ENCODE peak calls at places on chromosomes 1 and 21, in six cellular contexts. One of them, this sample, is unnamed.

GRCh38 chr1:113891631-113892220 is 4.3 kb upstream of the BCL2L15 start:
- DNase-seq in IMR-90: no peak
- DNase-seq in mesendoderm: no peak
- DNase-seq in mesenchymal stem cell: no peak
- DNase-seq in H1: no peak
- DNase-seq in trophoblast cell: no peak
- DNase-seq in this sample: no peak

GRCh38 chr1:161738627-161739287 is 10.8 kb upstream of the DUSP12 start:
- DNase-seq in IMR-90: peak
- DNase-seq in mesendoderm: peak
- DNase-seq in mesenchymal stem cell: peak
- DNase-seq in H1: no peak
- DNase-seq in trophoblast cell: peak
- DNase-seq in this sample: no peak

GRCh38 chr1:73813726-73814125 is 384.2 kb downstream of the LRRIQ3 start:
- DNase-seq in IMR-90: no peak
- DNase-seq in mesendoderm: no peak
- DNase-seq in mesenchymal stem cell: no peak
- DNase-seq in H1: no peak
- DNase-seq in trophoblast cell: no peak
- DNase-seq in this sample: no peak

GRCh38 chr1:211609120-211610024 is 30.4 kb upstream of the SLC30A1 start:
- DNase-seq in IMR-90: peak
- DNase-seq in mesendoderm: no peak
- DNase-seq in mesenchymal stem cell: no peak
- DNase-seq in H1: no peak
- DNase-seq in trophoblast cell: no peak
- DNase-seq in this sample: no peak

GRCh38 chr1:94922756-94923465 is 4.0 kb downstream of the CNN3 start:
- DNase-seq in IMR-90: peak
- DNase-seq in mesendoderm: no peak
- DNase-seq in mesenchymal stem cell: peak
- DNase-seq in H1: no peak
- DNase-seq in trophoblast cell: peak
- DNase-seq in this sample: no peak

GRCh38 chr1:183061194-183061593 is 38.0 kb downstream of the LAMC1 start:
- DNase-seq in IMR-90: no peak
- DNase-seq in mesendoderm: no peak
- DNase-seq in mesenchymal stem cell: peak
- DNase-seq in H1: no peak
- DNase-seq in trophoblast cell: no peak
- DNase-seq in this sample: no peak

GRCh38 chr1:234731371-234732085 is 121.5 kb upstream of the IRF2BP2 start:
- DNase-seq in IMR-90: peak
- DNase-seq in mesendoderm: no peak
- DNase-seq in mesenchymal stem cell: peak
- DNase-seq in H1: no peak
- DNase-seq in trophoblast cell: peak
- DNase-seq in this sample: no peak

GRCh38 chr1:172400073-172400737 is 20.3 kb upstream of the C1orf105 start:
- DNase-seq in IMR-90: no peak
- DNase-seq in mesendoderm: peak
- DNase-seq in mesenchymal stem cell: peak
- DNase-seq in H1: no peak
- DNase-seq in trophoblast cell: no peak
- DNase-seq in this sample: no peak

GRCh38 chr1:151881479-151881878 is 27.8 kb downstream of the THEM4 start:
- DNase-seq in IMR-90: no peak
- DNase-seq in mesendoderm: no peak
- DNase-seq in mesenchymal stem cell: no peak
- DNase-seq in H1: no peak
- DNase-seq in trophoblast cell: no peak
- DNase-seq in this sample: no peak

GRCh38 chr1:40704817-40705733 is 13.6 kb downstream of the NFYC start:
- DNase-seq in IMR-90: no peak
- DNase-seq in mesendoderm: no peak
- DNase-seq in mesenchymal stem cell: no peak
- DNase-seq in H1: no peak
- DNase-seq in trophoblast cell: no peak
- DNase-seq in this sample: no peak

GRCh38 chr1:3629561-3630160 is 4.8 kb downstream of the TPRG1L start:
- DNase-seq in IMR-90: no peak
- DNase-seq in mesendoderm: no peak
- DNase-seq in mesenchymal stem cell: no peak
- DNase-seq in H1: no peak
- DNase-seq in trophoblast cell: no peak
- DNase-seq in this sample: no peak

GRCh38 chr1:246428542-246429308 is 78.4 kb downstream of the SMYD3 start:
- DNase-seq in IMR-90: peak
- DNase-seq in mesendoderm: peak
- DNase-seq in mesenchymal stem cell: peak
- DNase-seq in H1: no peak
- DNase-seq in trophoblast cell: peak
- DNase-seq in this sample: no peak

GRCh38 chr1:246425895-246426294 is 81.2 kb downstream of the SMYD3 start:
- DNase-seq in IMR-90: no peak
- DNase-seq in mesendoderm: no peak
- DNase-seq in mesenchymal stem cell: no peak
- DNase-seq in H1: no peak
- DNase-seq in trophoblast cell: no peak
- DNase-seq in this sample: no peak

GRCh38 chr1:246425139-246425794 is 81.8 kb downstream of the SMYD3 start:
- DNase-seq in IMR-90: no peak
- DNase-seq in mesendoderm: no peak
- DNase-seq in mesenchymal stem cell: no peak
- DNase-seq in H1: no peak
- DNase-seq in trophoblast cell: no peak
- DNase-seq in this sample: no peak

DNA sequence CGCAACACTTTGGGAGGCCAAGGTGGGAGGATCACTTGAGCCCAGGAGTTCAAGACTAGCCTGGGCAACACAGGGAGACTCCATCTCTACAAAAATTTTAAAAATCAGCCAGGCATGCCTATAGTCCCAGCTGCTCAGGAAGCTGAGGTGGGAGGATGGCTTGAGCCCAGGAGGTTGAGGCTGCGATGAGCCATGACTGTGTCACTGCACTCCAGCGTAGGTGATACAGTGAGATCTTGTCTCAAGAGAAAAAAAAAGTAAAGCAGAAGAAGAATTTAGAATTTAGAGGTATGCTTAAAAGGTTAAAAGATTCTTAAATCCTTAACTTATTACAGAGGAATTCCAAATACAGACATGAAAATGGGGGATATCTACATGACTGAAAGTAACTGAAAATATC is 79.5 kb downstream of the SMYD3 start:
- DNase-seq in IMR-90: peak
- DNase-seq in mesendoderm: no peak
- DNase-seq in mesenchymal stem cell: no peak
- DNase-seq in H1: no peak
- DNase-seq in trophoblast cell: peak
- DNase-seq in this sample: no peak
- H3K4me3 ChIP-seq in IMR-90: no peak
- H3K4me3 ChIP-seq in mesendoderm: no peak
- H3K4me3 ChIP-seq in mesenchymal stem cell: no peak
- H3K4me3 ChIP-seq in H1: no peak
- H3K4me3 ChIP-seq in trophoblast cell: no peak
- H3K4me3 ChIP-seq in this sample: no peak

GRCh38 chr1:37437058-37437457 is 37.3 kb upstream of the ZC3H12A start:
- DNase-seq in IMR-90: no peak
- DNase-seq in mesendoderm: no peak
- DNase-seq in mesenchymal stem cell: no peak
- DNase-seq in H1: no peak
- DNase-seq in trophoblast cell: no peak
- DNase-seq in this sample: no peak
- H4K8ac ChIP-seq in IMR-90: no peak
- H4K8ac ChIP-seq in mesendoderm: no peak
- H4K8ac ChIP-seq in mesenchymal stem cell: no peak
- H4K8ac ChIP-seq in H1: no peak
- H4K8ac ChIP-seq in trophoblast cell: no peak
- H4K8ac ChIP-seq in this sample: no peak

GRCh38 chr1:246320286-246320685 is 186.8 kb downstream of the SMYD3 start:
- DNase-seq in IMR-90: peak
- DNase-seq in mesendoderm: no peak
- DNase-seq in mesenchymal stem cell: peak
- DNase-seq in H1: no peak
- DNase-seq in trophoblast cell: no peak
- DNase-seq in this sample: no peak

GRCh38 chr1:246318622-246319021 is 188.5 kb downstream of the SMYD3 start:
- DNase-seq in IMR-90: no peak
- DNase-seq in mesendoderm: no peak
- DNase-seq in mesenchymal stem cell: no peak
- DNase-seq in H1: no peak
- DNase-seq in trophoblast cell: no peak
- DNase-seq in this sample: no peak

GRCh38 chr1:246317291-246317690 is 189.8 kb downstream of the SMYD3 start:
- DNase-seq in IMR-90: no peak
- DNase-seq in mesendoderm: peak
- DNase-seq in mesenchymal stem cell: peak
- DNase-seq in H1: no peak
- DNase-seq in trophoblast cell: no peak
- DNase-seq in this sample: no peak

GRCh38 chr1:246317723-246318359 is 189.2 kb downstream of the SMYD3 start:
- DNase-seq in IMR-90: peak
- DNase-seq in mesendoderm: no peak
- DNase-seq in mesenchymal stem cell: peak
- DNase-seq in H1: no peak
- DNase-seq in trophoblast cell: no peak
- DNase-seq in this sample: no peak

GRCh38 chr1:246319111-246319510 is 188.0 kb downstream of the SMYD3 start:
- DNase-seq in IMR-90: peak
- DNase-seq in mesendoderm: no peak
- DNase-seq in mesenchymal stem cell: peak
- DNase-seq in H1: no peak
- DNase-seq in trophoblast cell: no peak
- DNase-seq in this sample: no peak
- H3K27ac ChIP-seq in IMR-90: no peak
- H3K27ac ChIP-seq in mesendoderm: no peak
- H3K27ac ChIP-seq in mesenchymal stem cell: no peak
- H3K27ac ChIP-seq in H1: no peak
- H3K27ac ChIP-seq in trophoblast cell: no peak
- H3K27ac ChIP-seq in this sample: no peak

GRCh38 chr1:37161171-37161570 is 126.9 kb upstream of the GRIK3 start:
- DNase-seq in IMR-90: no peak
- DNase-seq in mesendoderm: no peak
- DNase-seq in mesenchymal stem cell: no peak
- DNase-seq in H1: no peak
- DNase-seq in trophoblast cell: no peak
- DNase-seq in this sample: no peak
- H3K4me3 ChIP-seq in IMR-90: no peak
- H3K4me3 ChIP-seq in mesendoderm: no peak
- H3K4me3 ChIP-seq in mesenchymal stem cell: no peak
- H3K4me3 ChIP-seq in H1: no peak
- H3K4me3 ChIP-seq in trophoblast cell: no peak
- H3K4me3 ChIP-seq in this sample: no peak

DNA sequence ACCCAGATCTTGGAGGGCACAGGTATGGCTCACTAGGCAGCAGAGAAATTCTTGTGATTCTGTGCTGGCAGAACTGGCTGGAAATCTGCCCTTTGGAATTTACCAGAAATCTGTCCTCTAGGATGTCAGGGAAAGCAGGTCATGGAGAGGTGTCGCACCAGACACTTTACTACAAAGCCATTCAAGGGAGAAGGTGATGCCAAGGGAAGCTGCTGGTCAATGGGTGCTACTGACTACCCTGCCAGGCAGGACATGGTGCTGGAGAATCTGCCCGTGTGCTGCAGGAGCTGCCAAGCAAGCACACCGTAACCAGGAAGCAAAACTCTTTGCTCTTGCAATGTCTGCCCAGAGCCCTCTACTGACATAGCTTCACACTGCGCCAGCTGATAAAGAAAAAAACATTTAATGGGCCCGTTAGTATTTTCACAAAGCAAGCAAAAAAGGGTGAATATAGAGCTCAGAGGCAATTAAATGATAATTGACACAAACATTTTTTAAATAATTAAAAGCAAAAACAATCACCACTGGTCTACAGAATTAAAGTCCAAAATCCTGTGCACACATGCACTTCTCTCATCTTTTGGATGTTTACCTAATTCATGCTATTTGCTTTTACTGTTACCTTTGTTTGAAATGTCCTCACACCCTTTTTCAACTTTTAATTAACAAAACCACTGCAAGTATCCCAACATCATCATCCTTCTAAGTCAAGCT is 7.2 kb upstream of the FBXO28 start:
- DNase-seq in IMR-90: peak
- DNase-seq in mesendoderm: peak
- DNase-seq in mesenchymal stem cell: peak
- DNase-seq in H1: peak
- DNase-seq in trophoblast cell: peak
- DNase-seq in this sample: no peak
- H4K8ac ChIP-seq in IMR-90: peak
- H4K8ac ChIP-seq in mesendoderm: no peak
- H4K8ac ChIP-seq in mesenchymal stem cell: peak
- H4K8ac ChIP-seq in H1: peak
- H4K8ac ChIP-seq in trophoblast cell: peak
- H4K8ac ChIP-seq in this sample: no peak

GRCh38 chr1:58755468-58755872 is 28.4 kb downstream of the JUN start:
- DNase-seq in IMR-90: peak
- DNase-seq in mesendoderm: peak
- DNase-seq in mesenchymal stem cell: peak
- DNase-seq in H1: no peak
- DNase-seq in trophoblast cell: peak
- DNase-seq in this sample: no peak
- H3K27ac ChIP-seq in IMR-90: peak
- H3K27ac ChIP-seq in mesendoderm: no peak
- H3K27ac ChIP-seq in mesenchymal stem cell: peak
- H3K27ac ChIP-seq in H1: no peak
- H3K27ac ChIP-seq in trophoblast cell: peak
- H3K27ac ChIP-seq in this sample: no peak

GRCh38 chr1:118986839-118987430 is 1.2 kb downstream of the TBX15 start:
- DNase-seq in IMR-90: no peak
- DNase-seq in mesendoderm: peak
- DNase-seq in mesenchymal stem cell: peak
- DNase-seq in H1: no peak
- DNase-seq in trophoblast cell: no peak
- DNase-seq in this sample: no peak
- H3K4me3 ChIP-seq in IMR-90: peak
- H3K4me3 ChIP-seq in mesendoderm: peak
- H3K4me3 ChIP-seq in mesenchymal stem cell: peak
- H3K4me3 ChIP-seq in H1: peak
- H3K4me3 ChIP-seq in trophoblast cell: peak
- H3K4me3 ChIP-seq in this sample: peak

GRCh38 chr21:39867198-39867650 is at the start of gene PCP4:
- DNase-seq in IMR-90: no peak
- DNase-seq in mesendoderm: peak
- DNase-seq in mesenchymal stem cell: no peak
- DNase-seq in H1: peak
- DNase-seq in trophoblast cell: peak
- DNase-seq in this sample: peak
- H4K8ac ChIP-seq in IMR-90: no peak
- H4K8ac ChIP-seq in mesendoderm: no peak
- H4K8ac ChIP-seq in mesenchymal stem cell: no peak
- H4K8ac ChIP-seq in H1: no peak
- H4K8ac ChIP-seq in trophoblast cell: no peak
- H4K8ac ChIP-seq in this sample: peak